ENCODE peak calls at places on chromosomes 12 and 14, in four cellular contexts. Y, C, G and D are unnamed samples.

GRCh38 chr12:108884116-108885012 is 4.5 kb downstream of the DAO start:
- DNase-seq in Y (peak; percentile 88), C (no peak), G (no peak), D (no peak)

GRCh38 chr12:122955151-122955550 is 11.1 kb downstream of the ABCB9 start:
- DNase-seq in Y (no peak), G (no peak), C (no peak), D (no peak)

GRCh38 chr14:57390806-57391562 is 598 bp downstream of the NAA30 start:
- DNase-seq in Y (peak; percentile 66), C (no peak), G (no peak), D (no peak)

GRCh38 chr14:75487155-75487671 is 35.1 kb upstream of the BATF start:
- DNase-seq in G (no peak), C (no peak), Y (no peak), D (peak; percentile 31)

GRCh38 chr14:96082420-96083300 is 43.5 kb downstream of the C14orf132 start:
- DNase-seq in C (no peak), Y (peak; percentile 9), G (no peak), D (no peak)

GRCh38 chr12:32801269-32802019 is 45.7 kb upstream of the YARS2 start:
- DNase-seq in G (no peak), C (no peak), Y (no peak), D (no peak)

GRCh38 chr12:77584860-77585259 is 245.8 kb upstream of the NAV3 start:
- DNase-seq in Y (no peak), G (no peak), C (no peak), D (no peak)

GRCh38 chr12:132347471-132347855 is 18.1 kb upstream of the GALNT9 start:
- DNase-seq in G (no peak), C (no peak), Y (no peak), D (no peak)

GRCh38 chr14:55752580-55753365 is 172.8 kb downstream of the KTN1 start:
- DNase-seq in G (no peak), Y (no peak), C (no peak), D (no peak)

DNA sequence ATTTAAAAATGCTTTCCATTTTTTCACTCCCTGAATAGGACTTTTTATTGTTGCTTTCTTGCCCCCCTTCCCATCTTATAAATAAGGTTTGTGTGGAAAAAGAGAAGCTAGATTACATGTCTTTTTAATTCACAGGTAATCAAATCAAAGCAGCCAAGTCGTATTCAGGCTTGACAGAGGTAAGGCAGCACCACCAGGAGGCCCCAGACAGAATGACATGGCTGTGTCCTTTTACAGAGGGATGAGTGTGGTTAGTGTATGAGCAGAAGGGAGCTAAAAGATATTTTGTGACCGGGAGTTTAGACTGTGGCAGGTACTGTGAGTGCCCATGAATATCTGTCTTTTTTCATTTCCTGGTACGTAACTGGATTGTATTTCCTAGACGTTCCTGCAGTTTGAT is 596.1 kb downstream of the ETNK1 start:
- DNase-seq in G (no peak), Y (no peak), C (no peak), D (no peak)
- TF ChIP-seq CTCF in G (no peak), Y (peak; percentile 32), C (no peak), D (peak; percentile 33)

DNA sequence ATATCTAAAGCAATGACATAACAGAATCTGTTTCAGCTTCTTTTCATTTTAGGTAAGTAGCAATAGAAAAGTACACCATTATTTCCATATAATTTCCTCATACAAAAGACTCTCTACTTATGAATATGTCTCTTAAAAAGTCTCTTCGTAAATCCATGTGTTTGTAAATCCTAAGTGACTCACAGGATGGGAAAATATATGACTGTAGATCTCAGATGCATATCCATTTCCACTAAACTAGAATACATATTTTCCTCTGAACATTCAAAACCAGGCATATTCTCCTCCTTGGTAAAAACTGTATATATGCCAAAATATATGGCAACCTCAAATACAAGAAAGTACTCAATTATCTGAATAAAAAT is 93.6 kb downstream of the TXNDC16 start:
- DNase-seq in Y (no peak), C (no peak), G (no peak), D (no peak)
- H3K4me3 ChIP-seq in Y (no peak overlapping the region), C (no peak overlapping the region), G (no peak overlapping the region), D (no peak overlapping the region)

GRCh38 chr12:115632323-115632722 is 645.2 kb downstream of the MED13L start:
- DNase-seq in Y (no peak), G (no peak), C (no peak), D (no peak)
- TF ChIP-seq CTCF in Y (peak; percentile 44), G (no peak), C (no peak), D (peak; percentile 7)

GRCh38 chr12:66898700-66899469 is 220.0 kb upstream of the GRIP1 start:
- DNase-seq in Y (no peak), C (no peak), G (no peak), D (no peak)
- H3K4me3 ChIP-seq in Y (no peak overlapping the region), C (no peak overlapping the region), G (no peak overlapping the region), D (no peak overlapping the region)

GRCh38 chr14:72756967-72757366 is 136.9 kb downstream of the DPF3 start:
- DNase-seq in C (no peak), G (no peak), Y (no peak), D (no peak)

GRCh38 chr14:72755766-72756165 is 138.1 kb downstream of the DPF3 start:
- DNase-seq in G (no peak), C (no peak), Y (no peak), D (no peak)

GRCh38 chr14:72758993-72759392 is 134.9 kb downstream of the DPF3 start:
- DNase-seq in Y (no peak), G (no peak), C (no peak), D (no peak)

GRCh38 chr14:72759670-72760069 is 134.2 kb downstream of the DPF3 start:
- DNase-seq in G (no peak), C (no peak), Y (no peak), D (no peak)

GRCh38 chr14:72758420-72758819 is 135.5 kb downstream of the DPF3 start:
- DNase-seq in Y (no peak), G (no peak), C (no peak), D (no peak)
- TF ChIP-seq CTCF in Y (no peak), G (no peak), C (no peak), D (no peak)

DNA sequence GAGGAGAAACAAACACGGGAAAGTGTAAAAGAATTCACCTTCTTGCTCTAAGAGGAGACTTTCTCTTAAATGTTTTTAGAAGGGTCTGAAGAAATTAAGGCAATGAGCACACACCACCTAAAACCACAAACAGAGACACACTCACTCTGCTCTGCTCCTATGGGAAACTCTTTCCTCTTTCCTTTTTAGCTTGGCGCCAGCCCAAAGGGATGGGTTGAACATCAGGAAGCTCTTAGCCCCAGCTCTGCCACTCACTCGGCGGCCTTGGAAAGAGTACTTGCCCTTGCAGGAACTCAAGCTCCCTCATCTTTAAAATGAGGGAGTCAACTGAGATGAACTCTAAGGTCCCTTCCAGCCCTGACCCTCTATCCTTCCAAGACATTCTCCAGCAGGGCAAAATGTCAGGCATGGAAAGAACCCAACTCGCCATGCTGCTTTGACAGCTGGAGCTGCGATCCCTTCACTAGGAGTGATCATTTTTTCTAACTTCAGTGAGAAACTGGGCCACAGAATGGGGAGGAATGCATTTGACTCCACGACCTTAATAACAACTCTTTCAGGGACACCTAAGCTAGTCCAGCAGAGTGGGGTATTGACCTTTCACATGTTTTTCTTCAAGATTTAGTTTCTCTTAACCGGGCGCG is 980 bp upstream of the RNASE8 start:
- DNase-seq in C (no peak), G (no peak), Y (peak; percentile 70), D (no peak)
- H3K4me3 ChIP-seq in C (no peak overlapping the region), G (no peak overlapping the region), Y (no peak overlapping the region), D (no peak overlapping the region)

GRCh38 chr12:130764475-130765185 is 48.5 kb upstream of the RIMBP2 start:
- DNase-seq in G (no peak), C (no peak), Y (no peak), D (no peak)

GRCh38 chr12:130764073-130764472 is 48.0 kb upstream of the RIMBP2 start:
- DNase-seq in C (no peak), G (no peak), Y (no peak), D (no peak)

GRCh38 chr12:130765186-130765659 is 49.1 kb upstream of the RIMBP2 start:
- DNase-seq in G (no peak), C (no peak), Y (no peak), D (no peak)

GRCh38 chr12:130762319-130762675 is 46.2 kb upstream of the RIMBP2 start:
- DNase-seq in G (no peak), Y (no peak), C (no peak), D (no peak)

DNA sequence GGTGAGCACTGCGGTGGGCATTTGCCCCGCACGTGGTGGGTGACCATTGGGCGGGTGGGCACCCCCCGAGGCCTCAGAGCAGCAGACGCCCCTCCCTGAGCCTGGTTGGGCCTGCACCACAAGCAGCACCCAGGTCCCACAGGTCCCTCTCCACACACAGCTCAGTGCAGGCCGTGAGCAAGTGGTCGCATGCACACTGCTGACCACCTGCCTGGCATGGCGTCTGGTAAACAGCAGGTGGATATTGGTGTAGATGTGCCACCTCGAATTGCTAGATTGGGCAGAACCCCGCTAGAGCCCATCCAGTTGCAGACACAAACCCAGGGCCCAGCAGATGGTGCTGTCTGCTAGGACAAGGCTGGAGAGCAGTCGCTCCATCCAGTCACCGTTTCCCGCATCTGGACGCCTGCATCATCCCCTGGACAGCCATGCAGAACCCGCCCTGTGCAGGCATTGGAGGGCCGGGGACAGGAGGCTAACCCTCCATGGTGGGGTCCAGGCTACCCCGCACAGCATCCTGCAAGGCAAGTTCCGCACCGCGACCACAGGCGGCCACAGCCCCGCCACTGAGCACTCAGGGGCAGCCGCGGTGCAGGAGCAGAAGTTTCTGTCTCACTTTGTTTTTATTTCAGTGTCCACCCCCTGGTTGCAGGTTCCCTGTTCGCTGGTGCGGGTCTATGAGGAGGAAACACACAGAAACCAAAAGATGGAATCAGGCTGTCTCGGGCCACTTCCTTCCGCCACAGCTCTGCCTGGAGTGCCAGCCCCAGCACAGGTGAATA is 45.6 kb upstream of the RIMBP2 start:
- DNase-seq in C (no peak), Y (peak; percentile 62), G (no peak), D (no peak)
- TF ChIP-seq CTCF in C (no peak), Y (peak; percentile 46), G (peak; percentile 66), D (peak; percentile 64)